ENCODE peak calls at places on chromosomes 2 and 18, in eight cellular contexts. S is activated CD8-positive, alpha-beta memory T cell treated with anti-CD3 and anti-CD28 coated beads for 1 hour; X is activated T-cell treated with anti-CD3 and anti-CD28 coated beads for 24 hours; I is NCI-H1105; C is upper lobe of right lung; F is tibial artery; O is NCI-H345; A is HT1080. V is an unnamed sample.

GRCh38 chr18:58268849-58269248 is 224.8 kb downstream of the NEDD4L start:
- DNase-seq in S (no peak), O (no peak), X (no peak), A (peak; percentile 89), F (no peak), I (no peak), C (no peak), V (peak; percentile 96)

GRCh38 chr2:157475722-157476390 is 32.0 kb upstream of the CYTIP start:
- DNase-seq in C (no peak), S (no peak), F (no peak), A (no peak), X (no peak), I (no peak), O (no peak), V (no peak)

GRCh38 chr2:49044265-49044664 is 110.0 kb downstream of the FSHR start:
- DNase-seq in I (no peak), C (no peak), X (no peak), F (no peak), A (no peak), S (no peak), O (no peak), V (no peak)

GRCh38 chr2:206020151-206020550 is 65.8 kb downstream of the INO80D start:
- DNase-seq in I (no peak), O (no peak), F (no peak), X (no peak), S (no peak), A (no peak), C (no peak), V (peak; percentile 41)

GRCh38 chr18:56982756-56983155 is 164.1 kb upstream of the BOD1L2 start:
- DNase-seq in A (no peak), F (no peak), X (no peak), S (no peak), O (no peak), I (no peak), C (no peak), V (no peak)

GRCh38 chr2:129779783-129780182 is 199.7 kb upstream of the RAB6C start:
- DNase-seq in S (no peak), X (no peak), I (no peak), O (no peak), C (no peak), A (no peak), F (peak; percentile 48), V (no peak)

GRCh38 chr2:132489150-132489549 is 72.5 kb downstream of the GPR39 start:
- DNase-seq in A (no peak), S (no peak), C (no peak), I (no peak), X (no peak), O (no peak), F (no peak), V (no peak)

GRCh38 chr2:239954166-239955085 is 70.7 kb downstream of the NDUFA10 start:
- DNase-seq in O (no peak), I (no peak), X (no peak), F (no peak), S (no peak), A (no peak), C (no peak), V (no peak)

V was measured in PC-3.